ENCODE peak calls at places on chromosomes 1 and 21, in nine cellular contexts. E, I, D, Z, L, N, M, A and R are unnamed samples.

GRCh38 chr1:77639056-77639455 is 43.4 kb downstream of the ZZZ3 start:
- DNase-seq in D (no peak), N (no peak), I (peak; percentile 89), A (no peak), L (no peak), E (no peak), Z (peak; percentile 22), M (no peak), R (no peak)

GRCh38 chr21:42316891-42317290 is 1.7 kb upstream of the TFF3 start:
- DNase-seq in I (no peak), M (no peak), L (no peak), Z (no peak), N (peak; percentile 39), E (no peak), D (no peak), A (no peak), R (no peak)

GRCh38 chr1:15981679-15982078 is 5.8 kb upstream of the ZBTB17 start:
- DNase-seq in L (no peak), N (no peak), I (no peak), D (no peak), M (no peak), Z (no peak), E (no peak), A (no peak), R (no peak)

GRCh38 chr1:218345673-218346390 is 696 bp downstream of the TGFB2 start:
- DNase-seq in Z (peak; percentile 53), A (peak; percentile 55), I (peak; percentile 81), D (peak; percentile 40), E (peak; percentile 57), N (no peak), L (peak; percentile 65), M (peak; percentile 50), R (peak; percentile 77)

GRCh38 chr21:45864436-45864835 is 117.1 kb upstream of the COL6A1 start:
- DNase-seq in L (no peak), D (no peak), A (no peak), N (no peak), Z (peak; percentile 31), I (peak; percentile 57), E (no peak), M (no peak), R (no peak)

GRCh38 chr1:39490596-39491145 is 765 bp upstream of the BMP8A start:
- DNase-seq in Z (no peak), A (peak; percentile 61), D (peak; percentile 37), N (peak; percentile 67), L (peak; percentile 52), I (no peak), E (no peak), M (no peak), R (peak; percentile 73)

GRCh38 chr21:39000496-39000895 is 182.8 kb downstream of the PSMG1 start:
- DNase-seq in L (no peak), D (no peak), Z (peak; percentile 82), E (no peak), M (no peak), N (no peak), A (no peak), I (peak; percentile 56), R (no peak)

GRCh38 chr21:35995522-35996088 is 64.7 kb downstream of the SETD4 start:
- DNase-seq in N (no peak), E (no peak), A (no peak), L (no peak), Z (no peak), I (no peak), M (no peak), D (no peak), R (peak; percentile 95)

GRCh38 chr1:1433804-1434130 is 1.7 kb upstream of the VWA1 start:
- DNase-seq in D (no peak), N (peak; percentile 78), A (peak; percentile 35), Z (peak; percentile 62), M (peak; percentile 46), L (no peak), I (peak; percentile 33), E (no peak), R (no peak)

GRCh38 chr1:116850436-116850835 is 59.3 kb upstream of the PTGFRN start:
- DNase-seq in L (no peak), A (no peak), D (no peak), I (peak; percentile 62), E (no peak), M (no peak), N (no peak), Z (no peak), R (no peak)